ENCODE peak calls at places on chromosomes 7 and 10, in eight cellular contexts. H is SJCRH30; B is HT-29; X is amygdala; U is iPS DF 19.7; N is activated T-cell treated with anti-CD3 and anti-CD28 coated beads, Interleukin-2, amount 50 U/mL, for 4 hours; V is endodermal cell; Z is iPS DF 6.9. E is an unnamed sample.

GRCh38 chr10:31578951-31579350 is 259.9 kb downstream of the ZEB1 start:
- DNase-seq in B (no peak), U (no peak), V (no peak), X (no peak), N (no peak), Z (no peak), H (no peak), E (no peak)

GRCh38 chr7:55092186-55092976 is 73.6 kb downstream of the EGFR start:
- DNase-seq in Z (no peak), X (no peak), N (no peak), U (no peak), V (no peak), H (no peak), B (no peak), E (no peak)

GRCh38 chr10:8453587-8453986 is 399.1 kb downstream of the GATA3 start:
- DNase-seq in X (no peak), H (no peak), B (peak; percentile 20), N (no peak), V (no peak), U (no peak), Z (no peak), E (no peak)

GRCh38 chr10:103525901-103526300 is 32.4 kb downstream of the NEURL1 start:
- DNase-seq in V (no peak), Z (no peak), U (no peak), X (no peak), H (no peak), B (no peak), N (no peak), E (no peak)

GRCh38 chr10:2964632-2965296 is 102.6 kb upstream of the PFKP start:
- DNase-seq in V (no peak), H (no peak), X (no peak), B (no peak), N (no peak), U (no peak), Z (no peak), E (no peak)

GRCh38 chr7:2496375-2496774 is 20.2 kb upstream of the GRIFIN start:
- DNase-seq in X (no peak), Z (no peak), U (no peak), H (peak; percentile 64), N (no peak), B (no peak), V (no peak), E (no peak)

GRCh38 chr10:28677889-28678686 is 767 bp downstream of the BAMBI start:
- DNase-seq in V (peak; percentile 78), H (peak; percentile 24), B (no peak), Z (no peak), X (no peak), U (no peak), N (peak; percentile 10), E (no peak)

GRCh38 chr7:68088894-68089293 is 1092.3 kb downstream of the TYW1 start:
- DNase-seq in V (no peak), X (no peak), H (no peak), N (no peak), B (no peak), Z (no peak), U (no peak), E (no peak)

GRCh38 chr10:91627344-91628102 is 5.3 kb downstream of the PPP1R3C start:
- DNase-seq in V (no peak), X (no peak), Z (no peak), B (peak; percentile 13), N (no peak), U (no peak), H (no peak), E (no peak)

GRCh38 chr7:156050636-156051569 is 238.6 kb upstream of the SHH start:
- DNase-seq in H (no peak), N (no peak), X (no peak), U (no peak), V (no peak), B (no peak), Z (no peak), E (no peak)

GRCh38 chr10:110843031-110843430 is 28.7 kb upstream of the PDCD4 start:
- DNase-seq in V (no peak), B (no peak), U (no peak), Z (no peak), X (no peak), N (peak; percentile 27), H (no peak), E (no peak)

GRCh38 chr7:94633025-94633341 is 22.9 kb downstream of the SGCE start:
- DNase-seq in H (no peak), Z (no peak), B (no peak), X (no peak), V (no peak), N (no peak), U (no peak), E (no peak)

GRCh38 chr10:4522296-4523000 is 303.6 kb upstream of the AKR1E2 start:
- DNase-seq in B (no peak), Z (no peak), V (no peak), X (no peak), H (no peak), U (no peak), N (no peak), E (no peak)

GRCh38 chr10:89793649-89794254 is 92.4 kb downstream of the KIF20B start:
- DNase-seq in H (peak; percentile 21), N (no peak), V (peak; percentile 78), Z (peak; percentile 68), U (peak; percentile 25), X (no peak), B (peak; percentile 86), E (peak; percentile 73)

GRCh38 chr10:70132098-70133029 is at the start of gene AIFM2:
- DNase-seq in V (peak; percentile 90), N (no peak), X (no peak), Z (no peak), H (peak; percentile 44), B (peak; percentile 79), U (no peak), E (peak; percentile 40)

GRCh38 chr10:15152556-15152955 is 15.9 kb downstream of the NMT2 start:
- DNase-seq in V (no peak), X (no peak), N (no peak), H (no peak), Z (no peak), U (no peak), B (no peak), E (no peak)

GRCh38 chr10:60425392-60426110 is 35.9 kb upstream of the ANK3 start:
- DNase-seq in N (no peak), H (no peak), X (no peak), U (no peak), B (peak; percentile 9), Z (no peak), V (no peak), E (no peak)

GRCh38 chr10:94292448-94293118 is 70.2 kb downstream of the NOC3L start:
- DNase-seq in V (no peak), Z (no peak), H (no peak), X (no peak), B (no peak), U (no peak), N (no peak), E (no peak)

GRCh38 chr10:119489572-119490326 is 52.8 kb downstream of the RGS10 start:
- DNase-seq in N (peak; percentile 56), U (no peak), B (peak; percentile 40), Z (peak; percentile 45), H (peak; percentile 73), V (peak; percentile 93), X (no peak), E (peak; percentile 32)

GRCh38 chr10:89644691-89644966 is 413 bp downstream of the PANK1 start:
- DNase-seq in B (no peak), H (no peak), U (no peak), Z (no peak), X (no peak), V (no peak), N (no peak), E (no peak)

GRCh38 chr10:28305551-28305950 is 2.7 kb upstream of the MPP7 start:
- DNase-seq in H (no peak), B (no peak), N (no peak), V (no peak), Z (no peak), U (no peak), X (no peak), E (no peak)

GRCh38 chr7:117036836-117037235 is 83.5 kb downstream of the ST7 start:
- DNase-seq in N (no peak), X (no peak), H (peak; percentile 20), U (no peak), B (no peak), Z (no peak), V (no peak), E (no peak)

GRCh38 chr7:54995631-54996340 is 23.0 kb upstream of the EGFR start:
- DNase-seq in U (no peak), N (no peak), X (no peak), V (no peak), H (no peak), Z (no peak), B (peak; percentile 92), E (peak; percentile 71)

GRCh38 chr10:125025341-125025740 is 83.4 kb downstream of the ZRANB1 start:
- DNase-seq in B (no peak), V (no peak), X (no peak), H (no peak), Z (no peak), U (no peak), N (no peak), E (no peak)

E was measured in HCT116.